ENCODE peak calls at places on chromosomes 1 and 21, in five cellular contexts. E is NCI-H510A; W is activated CD8-positive, alpha-beta memory T cell treated with anti-CD3 and anti-CD28 coated beads for 4 hours; L is GM23248; M is astrocyte of the spinal cord. O is an unnamed sample.

GRCh38 chr1:172647987-172648386 is 10.9 kb upstream of the FASLG start:
- DNase-seq in E (no peak), W (no peak), L (peak; percentile 46), M (no peak), O (no peak)

GRCh38 chr1:33382651-33383415 is 48.1 kb downstream of the PHC2 start:
- DNase-seq in E (no peak), W (no peak), L (peak; percentile 20), M (no peak), O (no peak)

GRCh38 chr1:47502746-47503370 is 65.0 kb downstream of the FOXD2 start:
- DNase-seq in E (no peak), W (no peak), L (no peak), M (no peak), O (no peak)

GRCh38 chr1:183301239-183301638 is 115.2 kb downstream of the LAMC2 start:
- DNase-seq in E (no peak), W (no peak), L (no peak), M (no peak), O (no peak)

GRCh38 chr1:159877695-159878444 is 15.4 kb upstream of the VSIG8 start:
- DNase-seq in E (no peak), W (no peak), L (no peak), M (no peak), O (no peak)

GRCh38 chr1:212625781-212626450 is 17.4 kb downstream of the ATF3 start:
- DNase-seq in E (no peak), W (no peak), L (no peak), M (no peak), O (no peak)

GRCh38 chr1:2523191-2523890 is 3.1 kb downstream of the PANK4 start:
- DNase-seq in E (no peak), W (no peak), L (no peak), M (no peak), O (no peak)

GRCh38 chr1:58968360-58968952 is 184.6 kb upstream of the JUN start:
- DNase-seq in E (no peak), W (no peak), L (peak; percentile 76), M (peak; percentile 55), O (peak; percentile 46)

GRCh38 chr1:100027212-100027611 is 57.4 kb downstream of the SLC35A3 start:
- DNase-seq in E (no peak), W (no peak), L (no peak), M (no peak), O (no peak)

GRCh38 chr1:246161626-246162025 is 345.5 kb downstream of the SMYD3 start:
- DNase-seq in E (no peak), W (no peak), L (peak; percentile 86), M (peak; percentile 61), O (no peak)

GRCh38 chr1:20494609-20495311 is 8.8 kb upstream of the CAMK2N1 start:
- DNase-seq in E (no peak), W (no peak), L (peak; percentile 97), M (peak; percentile 91), O (no peak)

GRCh38 chr1:20252587-20252986 is 38.1 kb upstream of the VWA5B1 start:
- DNase-seq in E (no peak), W (no peak), L (no peak), M (no peak), O (no peak)

GRCh38 chr1:30919025-30919881 is 10.7 kb upstream of the SDC3 start:
- DNase-seq in E (no peak), W (no peak), L (peak; percentile 81), M (peak; percentile 64), O (no peak)

GRCh38 chr1:27811741-27812500 is 18.7 kb upstream of the PPP1R8 start:
- DNase-seq in E (no peak), W (no peak), L (no peak), M (no peak), O (no peak)

GRCh38 chr21:45132841-45133573 is 58.6 kb downstream of the ADARB1 start:
- DNase-seq in E (no peak), W (no peak), L (peak; percentile 70), M (no peak), O (no peak)

GRCh38 chr1:170732262-170732595 is 68.3 kb downstream of the PRRX1 start:
- DNase-seq in E (no peak), W (no peak), L (peak; percentile 69), M (no peak), O (no peak)

GRCh38 chr1:1510912-1511532 is 940 bp upstream of the ATAD3A start:
- DNase-seq in E (peak; percentile 85), W (no peak), L (peak; percentile 28), M (peak; percentile 14), O (no peak)

GRCh38 chr1:153577624-153578051 is 12.0 kb upstream of the S100A2 start:
- DNase-seq in E (no peak), W (no peak), L (no peak), M (no peak), O (no peak)

GRCh38 chr1:200506471-200506870 is 96.6 kb upstream of the ZNF281 start:
- DNase-seq in E (no peak), W (no peak), L (no peak), M (no peak), O (no peak)

O was measured in activated B cell treated with CpG ODN at 0.5 μM for 24 hours.